ENCODE peak calls at places on chromosomes 11 and 22, in four cellular contexts. C is GM10248, N is mammary epithelial cell, X is kidney. U is an unnamed sample.
A peak's percentile ranks its signal among the peaks of the same experiment; 100 is the strongest.

GRCh38 chr11:91947215-91947614 is 277.4 kb upstream of the FAT3 start:
- DNase-seq in X (peak; percentile 29), N (peak; percentile 67), C (no peak), U (no peak)

GRCh38 chr11:13883042-13883441 is 79.5 kb upstream of the SPON1 start:
- DNase-seq in C (no peak), X (no peak), N (no peak), U (no peak)

GRCh38 chr11:109249597-109249996 is 172.4 kb upstream of the C11orf87 start:
- DNase-seq in X (no peak), C (no peak), N (peak; percentile 45), U (no peak)

GRCh38 chr11:10192036-10192435 is 102.0 kb downstream of the SBF2 start:
- DNase-seq in X (no peak), N (no peak), C (no peak), U (no peak)

GRCh38 chr11:21430532-21430931 is 761.1 kb downstream of the NELL1 start:
- DNase-seq in N (no peak), X (no peak), C (no peak), U (no peak)

GRCh38 chr11:27012254-27012921 is 18.5 kb downstream of the FIBIN start:
- DNase-seq in X (no peak), N (peak; percentile 27), C (no peak), U (no peak)

GRCh38 chr22:30309981-30310672 is 16.6 kb downstream of the TBC1D10A start:
- DNase-seq in C (peak; percentile 58), X (no peak), N (no peak), U (no peak)

GRCh38 chr11:62988281-62988680 is 3.5 kb upstream of the SLC22A6 start:
- DNase-seq in X (no peak), N (no peak), C (no peak), U (no peak)

GRCh38 chr22:49789289-49790141 is 38.2 kb downstream of the BRD1 start:
- DNase-seq in X (peak; percentile 79), N (no peak), C (no peak), U (no peak)

GRCh38 chr22:25741692-25742626 is at the start of gene MYO18B:
- DNase-seq in X (no peak), C (no peak), N (no peak), U (no peak)

GRCh38 chr11:92276773-92277172 is 52.2 kb downstream of the FAT3 start:
- DNase-seq in C (no peak), N (no peak), X (no peak), U (no peak)

GRCh38 chr11:104852811-104853210 is 45.4 kb downstream of the CASP12 start:
- DNase-seq in X (no peak), N (peak; percentile 8), C (no peak), U (no peak)

GRCh38 chr11:34339149-34340064 is 18.4 kb downstream of the ABTB2 start:
- DNase-seq in C (peak; percentile 29), X (no peak), N (no peak), U (no peak)

GRCh38 chr11:65279713-65280459 is 18.1 kb downstream of the POLA2 start:
- DNase-seq in N (peak; percentile 98), X (no peak), C (peak; percentile 55), U (no peak)

GRCh38 chr11:3221408-3222002 is 2.9 kb upstream of the MRGPRG start:
- DNase-seq in C (no peak), N (no peak), X (no peak), U (peak; percentile 86)

GRCh38 chr11:114315749-114316368 is 19.7 kb downstream of the NNMT start:
- DNase-seq in C (no peak), X (no peak), N (no peak), U (no peak)

GRCh38 chr11:61731211-61731955 is 21.1 kb upstream of the MYRF start:
- DNase-seq in X (no peak), C (no peak), N (no peak), U (no peak)

GRCh38 chr22:26471522-26471921 is 12.1 kb downstream of the HPS4 start:
- DNase-seq in N (peak; percentile 50), C (no peak), X (no peak), U (no peak)

GRCh38 chr11:119248750-119249670 is 42.9 kb downstream of the CBL start:
- DNase-seq in N (no peak), C (no peak), X (no peak), U (no peak)

GRCh38 chr11:748007-748359 is 719 bp downstream of the TALDO1 start:
- DNase-seq in X (peak; percentile 76), N (no peak), C (no peak), U (no peak)

DNA sequence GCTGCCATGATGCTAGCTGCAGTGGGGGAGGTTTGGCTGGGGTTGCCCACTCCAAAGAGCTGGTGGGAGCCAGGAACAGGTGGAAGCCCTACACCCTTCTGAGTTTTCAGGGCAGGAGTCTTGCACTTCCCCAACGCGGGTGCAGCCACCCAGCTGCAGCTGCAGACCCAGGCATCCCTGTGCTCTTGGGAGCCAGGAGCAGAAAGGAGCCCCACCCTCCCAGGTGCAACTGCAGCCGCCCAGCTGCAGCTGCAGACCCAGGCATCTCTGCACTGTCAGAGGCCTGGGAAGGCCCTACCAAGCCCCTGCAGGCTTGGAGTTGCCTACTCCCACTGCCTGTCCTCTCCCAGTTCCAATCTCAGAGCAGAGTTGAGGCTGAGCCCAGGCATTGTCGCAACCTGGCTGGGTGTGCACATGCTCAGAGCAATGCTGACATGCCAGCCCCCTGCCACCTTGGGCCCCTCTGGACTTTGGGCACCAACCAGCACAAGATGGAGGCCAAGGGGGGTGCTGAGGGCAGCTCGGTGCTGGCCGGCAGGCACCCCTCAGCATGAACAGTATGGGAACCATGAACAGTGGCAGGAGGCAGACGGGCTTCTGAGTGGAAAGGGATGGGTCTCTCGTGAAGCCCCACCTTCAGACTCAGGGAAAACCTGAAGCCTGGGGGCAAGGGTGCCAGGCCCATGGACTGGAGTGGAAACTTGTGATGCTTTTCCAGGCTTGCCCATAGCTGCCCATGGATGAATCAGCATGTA is 195.4 kb downstream of the DCDC1 start:
- DNase-seq in X (peak; percentile 55), N (no peak), C (no peak), U (no peak)
- TF ChIP-seq CTCF in X (no peak), N (no peak), C (no peak), U (no peak)

DNA sequence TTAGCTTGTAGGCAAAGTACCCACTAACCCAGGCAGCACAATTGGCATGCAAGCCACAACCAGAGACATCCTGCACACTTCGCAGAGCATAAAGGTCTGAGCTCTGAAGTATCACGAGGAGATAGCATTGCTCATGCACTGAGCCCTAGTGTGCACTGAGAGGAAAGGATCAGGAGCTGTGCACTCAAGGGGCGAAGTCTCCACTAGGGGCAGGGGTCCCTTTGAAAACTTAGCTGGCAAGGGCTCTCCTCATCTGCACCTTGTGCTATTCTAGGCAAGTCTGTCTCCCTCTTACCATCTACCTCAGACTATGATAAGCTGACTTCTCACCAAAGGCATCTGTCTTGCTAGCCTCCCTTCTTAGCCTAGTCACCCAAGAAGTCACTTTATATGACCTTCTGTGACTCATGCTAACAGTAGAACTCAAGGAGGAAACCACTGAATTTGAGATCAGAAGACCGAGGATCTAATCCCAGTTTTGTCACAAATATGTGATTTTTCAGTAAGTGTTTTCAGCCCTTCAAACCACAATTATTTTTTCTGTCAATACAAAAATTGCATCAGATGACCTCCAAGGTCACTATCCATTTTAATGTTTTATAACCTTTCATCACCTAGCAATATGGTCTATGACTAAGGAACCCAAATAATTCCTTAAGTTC is 1078.0 kb downstream of the NTM start:
- DNase-seq in X (no peak), N (no peak), C (no peak), U (no peak)
- TF ChIP-seq CTCF in X (no peak), N (no peak), C (no peak), U (no peak)

GRCh38 chr11:90639687-90640086 is 416.8 kb upstream of the CHORDC1 start:
- DNase-seq in C (no peak), X (no peak), N (peak; percentile 6), U (no peak)
- TF ChIP-seq CTCF in C (no peak), X (no peak), N (peak; percentile 63), U (peak; percentile 80)

GRCh38 chr11:69721745-69722144 is 17.9 kb upstream of the FGF19 start:
- DNase-seq in N (no peak), X (no peak), C (no peak), U (no peak)
- TF ChIP-seq CTCF in N (no peak), X (peak; percentile 14), C (no peak), U (peak; percentile 66)

GRCh38 chr11:103465555-103466140 is 356.4 kb downstream of the DYNC2H1 start:
- DNase-seq in N (no peak), C (no peak), X (no peak), U (no peak)

GRCh38 chr11:103464420-103464819 is 355.2 kb downstream of the DYNC2H1 start:
- DNase-seq in N (no peak), C (no peak), X (no peak), U (no peak)
- TF ChIP-seq CTCF in N (no peak), C (no peak), X (no peak), U (peak; percentile 46)

DNA sequence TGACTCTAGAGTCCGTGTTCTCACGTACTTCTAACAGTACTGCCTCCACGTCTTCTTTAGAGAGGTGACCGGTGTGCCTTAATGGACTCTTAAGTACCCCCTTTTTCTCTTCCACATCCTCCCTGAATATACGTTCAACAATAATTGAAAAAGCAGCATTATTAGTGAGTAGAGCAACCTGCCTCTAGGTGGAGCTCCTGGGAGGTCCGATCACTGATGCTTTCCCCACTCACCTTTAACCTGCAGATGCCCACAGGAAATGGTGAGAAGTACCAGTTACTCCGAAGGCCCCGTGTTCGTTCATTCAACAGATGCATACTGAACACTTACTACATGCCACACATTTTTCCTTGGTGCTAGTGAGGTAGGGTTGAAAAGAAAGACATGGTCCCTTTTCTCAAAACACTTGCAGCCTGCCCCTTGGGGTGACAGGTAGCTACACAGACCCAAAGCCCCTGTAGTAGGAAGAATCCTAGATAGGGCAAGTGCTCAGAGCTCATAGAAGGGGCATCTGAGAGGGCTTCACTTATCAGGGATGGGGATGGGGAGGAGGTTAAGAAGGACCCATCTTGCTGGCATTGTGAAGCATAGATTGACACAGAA is 72.7 kb downstream of the FEZ1 start:
- DNase-seq in C (peak; percentile 50), N (no peak), X (peak; percentile 3), U (no peak)
- TF ChIP-seq CTCF in C (peak; percentile 52), N (peak; percentile 55), X (no peak), U (peak; percentile 67)

DNA sequence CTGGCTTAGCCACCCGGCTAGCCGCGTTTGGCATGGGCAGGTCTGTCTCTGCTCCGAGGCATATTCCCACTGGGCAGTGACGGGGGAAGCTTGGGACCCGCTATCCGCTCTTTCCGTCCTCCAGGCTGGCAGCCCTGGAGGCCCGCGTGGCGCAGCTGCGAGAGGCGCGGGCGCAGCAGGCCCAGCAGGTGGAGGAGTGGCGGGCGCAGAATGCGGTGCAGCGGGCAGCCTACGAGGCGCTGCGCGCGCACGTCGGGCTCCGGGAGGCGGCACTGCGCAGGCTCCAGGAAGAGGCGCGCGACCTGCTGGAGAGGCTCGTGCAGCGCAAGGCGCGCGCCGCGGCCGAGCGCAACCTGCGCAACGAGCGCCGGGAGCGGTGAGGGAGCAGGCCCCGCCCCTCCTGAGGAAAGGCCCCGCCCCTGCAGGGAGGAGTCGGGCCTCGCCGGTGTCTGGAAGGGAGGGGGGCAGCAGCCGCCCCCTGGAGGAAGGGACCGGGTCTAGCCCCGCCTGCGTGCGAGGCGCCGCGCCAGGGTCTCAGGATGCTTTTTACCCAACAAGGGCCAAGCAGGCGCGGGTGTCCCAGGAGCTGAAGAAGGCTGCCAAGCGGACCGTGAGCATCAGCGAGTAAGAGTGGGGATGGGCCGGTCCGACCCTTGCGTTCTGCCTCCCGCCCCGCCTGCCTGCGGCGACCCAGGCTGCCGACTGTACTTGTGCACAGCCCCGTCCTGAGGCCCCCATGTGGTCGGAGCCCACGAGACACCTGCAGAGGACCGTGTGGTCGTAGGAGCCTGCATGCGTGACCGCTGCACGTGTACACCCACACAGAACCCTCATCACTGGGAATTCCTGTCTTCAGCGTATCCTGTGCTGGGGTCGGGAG is 7.9 kb downstream of the ATG16L2 start:
- DNase-seq in N (peak; percentile 81), X (peak; percentile 97), C (peak; percentile 90), U (peak; percentile 95)
- TF ChIP-seq CTCF in N (no peak), X (peak; percentile 31), C (no peak), U (peak; percentile 57)

GRCh38 chr11:17548444-17548843 is 1.4 kb downstream of the OTOG start:
- DNase-seq in C (no peak), X (no peak), N (no peak), U (no peak)
- TF ChIP-seq CTCF in C (no peak), X (peak; percentile 38), N (peak; percentile 15), U (peak; percentile 24)